ENCODE peak calls at places on chromosomes 4 and X, in five cellular contexts. P is body of pancreas, H is breast epithelium, C is dorsolateral prefrontal cortex, X is GM13976. D is an unnamed sample.
A peak's percentile ranks its signal among the peaks of the same experiment; 100 is the strongest.

GRCh38 chr4:80058740-80059139 is 14.3 kb downstream of the ANTXR2 start:
- DNase-seq in X (peak; percentile 42), P (no peak), C (no peak), H (no peak), D (peak; percentile 74)

GRCh38 chr4:184845367-184846011 is 19.7 kb upstream of the ACSL1 start:
- DNase-seq in X (no peak), H (no peak), C (no peak), P (no peak), D (no peak)

GRCh38 chrX:23373129-23373804 is 38.6 kb downstream of the PTCHD1 start:
- DNase-seq in X (no peak), P (no peak), H (no peak), C (no peak), D (no peak)

GRCh38 chr4:4680243-4680642 is 138.4 kb upstream of the STX18 start:
- DNase-seq in X (no peak), C (no peak), P (no peak), H (no peak), D (no peak)

GRCh38 chr4:41524446-41524845 is 13.5 kb upstream of the LIMCH1 start:
- DNase-seq in C (no peak), X (no peak), P (no peak), H (no peak), D (no peak)

GRCh38 chr4:1192091-1192492 is 19.7 kb upstream of the SPON2 start:
- DNase-seq in X (no peak), P (peak; percentile 92), C (peak; percentile 55), H (peak; percentile 83), D (no peak)

GRCh38 chr4:8362483-8362882 is 78.0 kb downstream of the ACOX3 start:
- DNase-seq in C (no peak), H (no peak), X (no peak), P (no peak), D (no peak)

GRCh38 chr4:81811562-81812293 is 340.0 kb upstream of the RASGEF1B start:
- DNase-seq in C (no peak), P (no peak), X (no peak), H (no peak), D (no peak)

GRCh38 chrX:13254870-13255269 is 65.0 kb downstream of the ATXN3L start:
- DNase-seq in X (no peak), P (no peak), C (no peak), H (no peak), D (no peak)

GRCh38 chr4:79235074-79235473 is 90.8 kb downstream of the NAA11 start:
- DNase-seq in C (no peak), P (no peak), X (no peak), H (no peak), D (no peak)

GRCh38 chrX:48003758-48004457 is at the start of gene ZNF182:
- DNase-seq in X (peak; percentile 92), C (peak; percentile 84), H (peak; percentile 86), P (peak; percentile 94), D (peak; percentile 92)
- TF ChIP-seq CTCF in X (no peak), C (no peak), H (no peak), P (no peak), D (no peak)

GRCh38 chrX:139566981-139567380 is 36.4 kb downstream of the F9 start:
- DNase-seq in X (no peak), P (no peak), C (no peak), H (no peak), D (no peak)
- TF ChIP-seq CTCF in X (no peak), P (no peak), C (no peak), H (no peak), D (no peak)

DNA sequence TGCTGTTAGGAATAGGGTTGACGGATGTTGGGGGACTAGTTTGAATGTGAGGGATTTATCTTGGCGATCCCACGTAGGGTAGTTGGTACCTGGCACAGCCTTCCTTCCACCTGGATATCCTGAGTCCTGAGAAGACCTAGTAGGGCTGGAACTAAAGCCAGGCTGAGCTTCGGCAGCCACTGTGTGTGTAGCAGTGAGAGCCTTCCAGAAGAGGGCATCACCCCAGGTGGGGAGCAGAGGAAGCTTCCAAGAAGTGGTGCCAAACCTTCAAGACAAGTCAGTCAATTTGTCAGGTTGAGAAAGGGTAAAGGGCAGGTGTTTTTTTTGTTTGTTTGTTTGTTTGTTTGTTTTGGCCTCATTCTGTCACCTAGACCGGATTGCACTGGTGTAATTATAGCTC is 1.2 kb upstream of the FGFBP2 start:
- DNase-seq in X (no peak), H (no peak), P (no peak), C (no peak), D (no peak)
- TF ChIP-seq CTCF in X (no peak), H (no peak), P (no peak), C (no peak), D (no peak)

GRCh38 chrX:120453985-120454384 is 15.1 kb downstream of the LAMP2 start:
- DNase-seq in X (no peak), C (no peak), H (no peak), P (no peak), D (no peak)

GRCh38 chrX:120446503-120446902 is 22.6 kb downstream of the LAMP2 start:
- DNase-seq in H (no peak), X (no peak), P (no peak), C (no peak), D (no peak)

GRCh38 chrX:120452131-120452530 is 17.0 kb downstream of the LAMP2 start:
- DNase-seq in P (no peak), C (no peak), H (no peak), X (peak; percentile 15), D (peak; percentile 7)

DNA sequence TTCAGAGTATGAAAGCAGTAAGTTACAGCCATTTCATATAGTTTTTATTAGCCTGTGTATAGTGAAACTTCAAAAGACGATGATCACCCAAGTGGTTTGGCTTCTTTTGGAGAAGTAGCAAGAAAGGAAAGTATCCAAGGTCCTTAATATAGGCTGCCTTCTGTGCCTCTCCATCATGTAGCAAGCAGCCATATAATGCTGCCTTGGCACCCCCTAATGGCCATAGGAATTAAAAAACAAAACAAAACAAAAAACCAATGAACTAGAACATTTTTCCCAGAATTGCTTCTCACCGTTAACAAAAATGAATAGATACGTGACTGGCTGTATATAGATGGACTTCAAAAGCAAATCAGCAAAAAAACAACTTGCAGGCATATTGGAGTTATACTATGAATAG is 18.9 kb downstream of the LAMP2 start:
- DNase-seq in H (no peak), P (no peak), X (peak; percentile 26), C (no peak), D (no peak)
- TF ChIP-seq CTCF in H (no peak), P (no peak), X (no peak), C (peak; percentile 22), D (no peak)